ENCODE peak calls at places on chromosomes 16 and 17, in six cellular contexts. One of them, this sample, is unnamed.

GRCh38 chr16:81646561-81646960 is 132.5 kb upstream of the PLCG2 start:
- DNase-seq in prostate gland: no peak
- DNase-seq in tibial nerve: no peak
- DNase-seq in GM12878: no peak
- DNase-seq in NCI-H1930: no peak
- DNase-seq in EH: peak
- DNase-seq in this sample: no peak

GRCh38 chr17:61486135-61487120 is 34.2 kb downstream of the TBX4 start:
- DNase-seq in prostate gland: no peak
- DNase-seq in tibial nerve: no peak
- DNase-seq in GM12878: no peak
- DNase-seq in NCI-H1930: no peak
- DNase-seq in EH: peak
- DNase-seq in this sample: no peak

GRCh38 chr17:15456972-15457722 is 10.3 kb downstream of the CDRT4 start:
- DNase-seq in prostate gland: no peak
- DNase-seq in tibial nerve: peak
- DNase-seq in GM12878: no peak
- DNase-seq in NCI-H1930: no peak
- DNase-seq in EH: peak
- DNase-seq in this sample: peak

GRCh38 chr17:38705803-38706624 is 941 bp downstream of the MLLT6 start:
- DNase-seq in prostate gland: peak
- DNase-seq in tibial nerve: peak
- DNase-seq in GM12878: no peak
- DNase-seq in NCI-H1930: peak
- DNase-seq in EH: peak
- DNase-seq in this sample: peak

GRCh38 chr17:19387921-19388521 is 1.0 kb upstream of the MFAP4 start:
- DNase-seq in prostate gland: no peak
- DNase-seq in tibial nerve: no peak
- DNase-seq in GM12878: no peak
- DNase-seq in NCI-H1930: no peak
- DNase-seq in EH: peak
- DNase-seq in this sample: no peak

GRCh38 chr16:1055557-1055924 is 17.0 kb upstream of the SSTR5 start:
- DNase-seq in prostate gland: no peak
- DNase-seq in tibial nerve: no peak
- DNase-seq in GM12878: no peak
- DNase-seq in NCI-H1930: no peak
- DNase-seq in EH: no peak
- DNase-seq in this sample: no peak

GRCh38 chr16:53768593-53768992 is 64.6 kb downstream of the FTO start:
- DNase-seq in prostate gland: peak
- DNase-seq in tibial nerve: no peak
- DNase-seq in GM12878: no peak
- DNase-seq in NCI-H1930: no peak
- DNase-seq in EH: peak
- DNase-seq in this sample: no peak

GRCh38 chr17:3846739-3847670 is 959 bp upstream of the NCBP3 start:
- DNase-seq in prostate gland: no peak
- DNase-seq in tibial nerve: no peak
- DNase-seq in GM12878: no peak
- DNase-seq in NCI-H1930: no peak
- DNase-seq in EH: no peak
- DNase-seq in this sample: no peak

GRCh38 chr17:18977021-18977420 is 25.1 kb downstream of the SLC5A10 start:
- DNase-seq in prostate gland: no peak
- DNase-seq in tibial nerve: no peak
- DNase-seq in GM12878: no peak
- DNase-seq in NCI-H1930: no peak
- DNase-seq in EH: no peak
- DNase-seq in this sample: no peak

GRCh38 chr17:59353106-59353854 is 21.8 kb downstream of the YPEL2 start:
- DNase-seq in prostate gland: no peak
- DNase-seq in tibial nerve: no peak
- DNase-seq in GM12878: no peak
- DNase-seq in NCI-H1930: no peak
- DNase-seq in EH: no peak
- DNase-seq in this sample: no peak

GRCh38 chr16:30088832-30089624 is 2.7 kb downstream of the TBX6 start:
- DNase-seq in prostate gland: no peak
- DNase-seq in tibial nerve: no peak
- DNase-seq in GM12878: no peak
- DNase-seq in NCI-H1930: no peak
- DNase-seq in EH: no peak
- DNase-seq in this sample: no peak

GRCh38 chr17:77493238-77493812 is 352.6 kb downstream of the SEC14L1 start:
- DNase-seq in prostate gland: no peak
- DNase-seq in tibial nerve: peak
- DNase-seq in GM12878: no peak
- DNase-seq in NCI-H1930: no peak
- DNase-seq in EH: no peak
- DNase-seq in this sample: no peak

GRCh38 chr17:30576326-30576861 is 99.2 kb downstream of the GOSR1 start:
- DNase-seq in prostate gland: no peak
- DNase-seq in tibial nerve: no peak
- DNase-seq in GM12878: no peak
- DNase-seq in NCI-H1930: no peak
- DNase-seq in EH: no peak
- DNase-seq in this sample: no peak

GRCh38 chr17:41302981-41303380 is 330 bp upstream of the KRTAP29-1 start:
- DNase-seq in prostate gland: no peak
- DNase-seq in tibial nerve: no peak
- DNase-seq in GM12878: no peak
- DNase-seq in NCI-H1930: no peak
- DNase-seq in EH: no peak
- DNase-seq in this sample: no peak

This sample was measured in hippocampal formation.